ENCODE peak calls at places on chromosomes 3 and 15, in seven cellular contexts. D is HFF-Myc, C is cardiac muscle cell, X is psoas muscle, K is heart left ventricle, A is fibroblast of the aortic adventitia, F is fibroblast of pulmonary artery. L is an unnamed sample.

GRCh38 chr15:45868109-45868691 is 233.4 kb downstream of the SQOR start:
- DNase-seq in D (no peak), X (no peak), K (no peak), A (no peak), F (no peak), C (no peak), L (no peak)

GRCh38 chr3:110815008-110815583 is 256.5 kb upstream of the NECTIN3 start:
- DNase-seq in C (peak; percentile 85), A (peak; percentile 78), D (peak; percentile 75), K (no peak), F (peak; percentile 89), X (no peak), L (no peak)

GRCh38 chr15:31501536-31502157 is 175.0 kb downstream of the KLF13 start:
- DNase-seq in D (no peak), X (no peak), C (no peak), F (no peak), K (no peak), A (no peak), L (no peak)

GRCh38 chr3:126124148-126124868 is 40.4 kb upstream of the SLC41A3 start:
- DNase-seq in X (peak; percentile 44), A (no peak), C (no peak), F (no peak), D (no peak), K (no peak), L (no peak)

GRCh38 chr3:146078031-146078430 is 83.0 kb downstream of the PLOD2 start:
- DNase-seq in D (no peak), C (peak; percentile 13), K (no peak), X (no peak), F (no peak), A (no peak), L (no peak)

GRCh38 chr3:52831500-52832301 is 1.2 kb upstream of the ITIH4 start:
- DNase-seq in D (peak; percentile 75), K (peak; percentile 68), C (peak; percentile 74), F (peak; percentile 70), X (peak; percentile 92), A (peak; percentile 60), L (peak; percentile 74)

GRCh38 chr3:101963902-101964362 is 114.6 kb downstream of the NFKBIZ start:
- DNase-seq in C (peak; percentile 64), F (peak; percentile 72), A (peak; percentile 81), K (no peak), X (no peak), D (no peak), L (peak; percentile 66)

GRCh38 chr3:155859859-155860258 is 5.6 kb upstream of the SLC33A1 start:
- DNase-seq in D (no peak), A (peak; percentile 51), X (no peak), C (peak; percentile 52), F (peak; percentile 44), K (no peak), L (peak; percentile 32)

GRCh38 chr3:173066044-173066679 is 74.9 kb downstream of the SPATA16 start:
- DNase-seq in K (peak; percentile 28), F (peak; percentile 81), A (peak; percentile 89), C (peak; percentile 84), X (no peak), D (peak; percentile 24), L (peak; percentile 82)

GRCh38 chr3:140953028-140953960 is 11.7 kb downstream of the SLC25A36 start:
- DNase-seq in C (peak; percentile 61), K (no peak), D (no peak), F (peak; percentile 59), X (no peak), A (peak; percentile 49), L (peak; percentile 57)

GRCh38 chr3:63943678-63944077 is 31.5 kb upstream of the SCAANT1 start:
- DNase-seq in D (no peak), K (no peak), F (no peak), C (no peak), A (no peak), X (no peak), L (no peak)

GRCh38 chr3:172530101-172530561 is 6.9 kb upstream of the TNFSF10 start:
- DNase-seq in X (no peak), F (no peak), K (no peak), A (no peak), C (no peak), D (no peak), L (no peak)

GRCh38 chr3:45712434-45713110 is 23.4 kb downstream of the SACM1L start:
- DNase-seq in K (no peak), X (no peak), F (no peak), A (no peak), D (no peak), C (no peak), L (no peak)

GRCh38 chr15:64161688-64162477 is 939 bp downstream of the PPIB start:
- DNase-seq in D (no peak), X (no peak), A (no peak), K (no peak), C (no peak), F (no peak), L (no peak)

GRCh38 chr15:64162869-64163661 is at the start of gene PPIB:
- DNase-seq in A (peak; percentile 96), D (peak; percentile 90), F (peak; percentile 98), C (peak; percentile 99), X (peak; percentile 99), K (peak; percentile 99), L (peak; percentile 99)

GRCh38 chr15:64164436-64164835 is 1.6 kb upstream of the PPIB start:
- DNase-seq in X (no peak), C (no peak), F (no peak), A (no peak), D (no peak), K (no peak), L (no peak)

GRCh38 chr15:64162478-64162868 is 349 bp downstream of the PPIB start:
- DNase-seq in A (no peak), C (no peak), D (no peak), F (no peak), K (no peak), X (no peak), L (no peak)

DNA sequence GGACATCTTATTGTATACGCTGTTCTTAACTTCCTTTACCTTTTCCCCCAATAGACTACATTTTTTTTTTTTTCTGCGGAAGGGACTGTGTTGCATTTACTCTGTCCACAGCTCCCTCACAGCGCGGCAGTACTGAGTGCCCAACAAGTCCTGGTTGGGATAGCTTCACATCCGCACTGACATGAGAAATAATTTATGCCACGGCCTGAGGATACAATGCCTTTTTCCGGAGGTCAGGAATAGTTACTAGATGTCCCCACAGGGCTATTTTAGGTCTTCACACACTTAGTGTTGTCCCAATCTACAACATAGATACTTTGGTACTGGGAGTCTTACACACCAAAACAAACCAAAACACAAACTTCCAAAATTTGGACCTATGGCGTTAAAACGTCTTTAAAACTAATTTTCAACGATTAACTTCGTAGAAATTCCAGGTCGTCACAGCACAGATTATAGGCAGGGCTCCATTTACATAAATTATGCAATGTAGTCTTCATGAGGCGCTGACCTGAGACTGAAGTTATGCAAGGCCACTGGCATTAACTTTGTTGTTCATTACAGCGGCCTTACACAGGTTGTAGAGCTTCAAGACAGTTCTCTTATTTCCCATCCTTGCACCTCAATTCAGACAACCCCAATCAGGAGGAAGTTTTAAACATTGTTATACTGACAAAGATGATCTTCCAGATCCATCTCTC is 990 bp upstream of the PPIB start:
- DNase-seq in F (no peak), A (peak; percentile 24), D (no peak), X (no peak), K (peak; percentile 52), C (no peak), L (no peak)
- H3K4me3 ChIP-seq in F (peak overlapping the region; percentile 42), A (peak overlapping the region; percentile 64), D (peak overlapping the region; percentile 39), X (peak overlapping the region; percentile 95), K (peak overlapping the region; percentile 91), C (peak overlapping the region; percentile 8), L (peak overlapping the region; percentile 42)

DNA sequence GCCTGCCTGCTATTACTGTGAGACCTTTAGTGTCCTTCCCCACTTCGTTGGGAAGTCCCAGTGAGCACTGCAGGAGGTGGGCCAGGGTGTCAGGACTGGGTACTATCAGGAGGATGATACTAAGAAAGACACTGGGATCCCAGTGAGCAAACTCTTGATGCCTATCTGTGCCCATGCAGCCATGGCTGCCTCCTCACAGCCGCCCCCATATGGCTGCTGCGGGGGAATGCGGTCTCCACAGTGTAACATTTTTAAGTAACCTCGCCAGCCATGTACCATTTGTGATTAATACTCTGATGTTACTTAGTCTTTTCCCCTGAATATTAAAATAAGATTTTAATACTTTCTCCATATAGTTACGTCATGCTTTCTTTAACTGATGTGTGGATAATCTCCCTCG is 312.2 kb downstream of the RYR3 start:
- DNase-seq in K (no peak), F (no peak), C (no peak), D (no peak), X (no peak), A (no peak), L (no peak)
- TF ChIP-seq CTCF in K (no peak), F (no peak), C (no peak), D (no peak), X (no peak), A (no peak), L (peak; percentile 12)

DNA sequence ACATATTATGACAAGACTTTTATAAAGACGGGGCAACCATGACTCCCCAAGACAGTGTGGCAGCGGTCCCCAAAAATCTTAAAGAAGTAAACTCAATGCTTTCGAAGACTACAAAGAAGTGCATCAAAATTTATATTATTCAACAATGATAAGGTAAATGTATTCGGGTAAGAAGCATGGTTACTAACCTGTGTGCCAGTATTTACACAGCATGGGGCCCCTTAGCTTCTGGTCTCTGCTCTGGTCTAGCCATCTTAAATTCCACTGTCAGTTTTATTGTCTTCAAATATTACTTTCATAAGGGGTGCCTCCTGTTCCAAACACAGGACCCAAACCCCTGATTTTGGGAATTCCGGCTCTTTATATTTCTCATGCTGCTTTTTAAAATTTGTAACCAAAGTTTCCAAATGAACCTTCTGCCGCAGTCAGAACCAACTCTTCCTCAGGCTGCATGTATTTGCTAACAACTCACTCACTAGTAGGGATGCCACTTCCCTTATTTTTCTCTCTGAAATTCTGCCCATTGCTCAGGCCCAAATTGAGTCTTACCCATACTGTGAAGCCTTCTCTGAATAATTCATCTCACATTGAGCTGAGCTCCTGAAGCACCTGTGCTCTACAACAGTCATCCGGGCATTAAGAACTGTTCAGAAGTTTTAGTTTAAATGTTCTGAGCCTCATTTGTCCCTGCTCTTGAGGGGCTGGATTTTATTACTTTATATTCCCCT is 1.2 kb downstream of the TTC23 start:
- DNase-seq in D (no peak), F (no peak), X (no peak), K (no peak), C (no peak), A (no peak), L (no peak)
- H3K4me3 ChIP-seq in D (peak overlapping the region; percentile 89), F (peak overlapping the region; percentile 78), X (peak overlapping the region; percentile 82), K (peak overlapping the region; percentile 79), C (peak overlapping the region; percentile 47), A (peak overlapping the region; percentile 78), L (peak overlapping the region; percentile 90)

GRCh38 chr15:48683991-48684765 is 38.7 kb upstream of the FBN1 start:
- DNase-seq in K (no peak), X (no peak), A (no peak), F (no peak), C (no peak), D (no peak), L (no peak)

GRCh38 chr15:48693474-48693873 is 48.0 kb upstream of the FBN1 start:
- DNase-seq in C (no peak), A (peak; percentile 78), X (no peak), D (no peak), K (no peak), F (no peak), L (peak; percentile 55)

GRCh38 chr15:48682949-48683651 is 37.6 kb upstream of the FBN1 start:
- DNase-seq in X (peak; percentile 72), K (peak; percentile 81), F (peak; percentile 92), A (peak; percentile 91), C (peak; percentile 91), D (no peak), L (peak; percentile 33)

DNA sequence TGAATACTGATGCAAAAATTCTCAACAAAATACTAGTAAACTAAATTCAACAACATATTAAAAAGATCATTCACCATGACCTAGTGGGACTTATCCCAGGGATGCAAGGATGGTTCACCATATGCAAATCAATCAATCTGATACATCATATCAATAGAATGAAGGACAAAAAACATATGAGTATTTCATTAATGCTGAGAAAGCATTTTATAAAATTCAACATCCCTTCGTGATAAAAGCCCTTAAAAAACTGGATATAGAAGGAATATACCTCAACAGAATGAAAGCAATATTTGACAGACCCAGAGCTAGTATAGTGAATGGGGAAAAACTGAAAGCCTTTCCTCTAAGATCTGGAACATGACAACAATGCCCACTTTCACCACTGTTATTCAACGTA is 43.0 kb upstream of the FBN1 start:
- DNase-seq in X (no peak), C (no peak), A (no peak), D (no peak), F (no peak), K (no peak), L (no peak)
- TF ChIP-seq CTCF in X (no peak), C (no peak), A (no peak), D (no peak), F (no peak), K (no peak), L (no peak)